ENCODE peak calls at places on chromosome 16, in six cellular contexts. B is IMR-90, H is uterus, G is A549, A is ovary, D is esophagus squamous epithelium. U is an unnamed sample.

GRCh38 chr16:81519298-81520150 is 74.9 kb downstream of the CMIP start:
- DNase-seq in H (no peak), A (no peak), D (no peak), G (no peak), B (no peak), U (no peak)

GRCh38 chr16:56269824-56270684 is 78.8 kb downstream of the GNAO1 start:
- DNase-seq in H (no peak), B (peak), A (no peak), D (no peak), G (peak), U (no peak)

GRCh38 chr16:1787322-1788094 is 4.7 kb downstream of the NUBP2 start:
- DNase-seq in H (peak), D (no peak), G (no peak), A (peak), B (no peak), U (peak)

GRCh38 chr16:9077001-9077809 is 14.2 kb upstream of the HAPSTR1 start:
- DNase-seq in B (peak), G (peak), D (no peak), A (no peak), H (no peak), U (no peak)

GRCh38 chr16:8866118-8866883 is 2.5 kb downstream of the CARHSP1 start:
- DNase-seq in G (no peak), H (peak), B (no peak), D (no peak), A (peak), U (peak)

GRCh38 chr16:52086901-52087300 is 460.0 kb downstream of the TOX3 start:
- DNase-seq in B (no peak), A (no peak), H (no peak), D (no peak), G (no peak), U (no peak)

GRCh38 chr16:3503513-3503912 is 2.7 kb downstream of the CLUAP1 start:
- DNase-seq in B (no peak), G (no peak), H (no peak), A (no peak), D (no peak), U (no peak)

GRCh38 chr16:30187971-30188561 is 4.7 kb downstream of the CORO1A start:
- DNase-seq in H (no peak), A (no peak), B (no peak), D (no peak), G (no peak), U (no peak)

GRCh38 chr16:8861563-8862308 is 7.1 kb downstream of the CARHSP1 start:
- DNase-seq in B (no peak), H (no peak), D (no peak), G (no peak), A (no peak), U (no peak)

GRCh38 chr16:81567987-81568748 is 123.6 kb downstream of the CMIP start:
- DNase-seq in H (peak), G (peak), A (peak), D (no peak), B (peak), U (peak)

DNA sequence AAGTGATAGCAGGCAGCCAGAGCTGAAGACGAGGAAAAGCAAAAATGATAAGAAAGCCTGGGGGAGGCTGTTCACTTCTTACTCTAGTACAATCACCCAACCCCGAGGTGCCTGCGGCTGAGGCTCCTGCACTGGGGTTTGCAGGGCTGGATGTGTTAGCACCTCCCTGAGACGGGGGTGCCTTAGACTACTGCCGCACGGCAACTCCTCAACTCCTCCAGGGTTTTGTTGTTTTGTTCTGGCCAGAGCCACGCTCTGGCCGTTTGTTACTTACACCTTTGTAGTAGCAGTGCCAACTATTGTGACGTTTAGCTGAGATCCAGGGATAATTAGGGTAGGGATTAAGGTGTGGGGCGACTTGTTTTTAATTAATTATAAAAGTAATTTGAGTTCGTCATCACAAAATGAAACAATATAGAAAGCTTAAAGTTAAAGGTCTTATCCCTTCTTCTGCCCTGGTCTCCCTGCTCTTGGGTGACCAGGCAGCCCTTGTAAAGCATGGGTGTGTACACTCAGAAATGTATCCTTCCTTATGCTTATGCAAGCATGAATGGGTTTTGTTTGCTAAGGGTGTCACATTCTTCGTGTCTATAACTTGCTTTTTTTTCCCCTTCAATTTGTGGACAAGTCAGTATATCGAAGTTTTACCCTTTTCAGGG is 51.3 kb downstream of the LDHD start:
- DNase-seq in G (peak), A (no peak), D (no peak), B (no peak), H (no peak), U (peak)
- TF ChIP-seq POLR2A in G (no peak), A (no peak), D (no peak), B (no peak), H (no peak), U (no peak)

DNA sequence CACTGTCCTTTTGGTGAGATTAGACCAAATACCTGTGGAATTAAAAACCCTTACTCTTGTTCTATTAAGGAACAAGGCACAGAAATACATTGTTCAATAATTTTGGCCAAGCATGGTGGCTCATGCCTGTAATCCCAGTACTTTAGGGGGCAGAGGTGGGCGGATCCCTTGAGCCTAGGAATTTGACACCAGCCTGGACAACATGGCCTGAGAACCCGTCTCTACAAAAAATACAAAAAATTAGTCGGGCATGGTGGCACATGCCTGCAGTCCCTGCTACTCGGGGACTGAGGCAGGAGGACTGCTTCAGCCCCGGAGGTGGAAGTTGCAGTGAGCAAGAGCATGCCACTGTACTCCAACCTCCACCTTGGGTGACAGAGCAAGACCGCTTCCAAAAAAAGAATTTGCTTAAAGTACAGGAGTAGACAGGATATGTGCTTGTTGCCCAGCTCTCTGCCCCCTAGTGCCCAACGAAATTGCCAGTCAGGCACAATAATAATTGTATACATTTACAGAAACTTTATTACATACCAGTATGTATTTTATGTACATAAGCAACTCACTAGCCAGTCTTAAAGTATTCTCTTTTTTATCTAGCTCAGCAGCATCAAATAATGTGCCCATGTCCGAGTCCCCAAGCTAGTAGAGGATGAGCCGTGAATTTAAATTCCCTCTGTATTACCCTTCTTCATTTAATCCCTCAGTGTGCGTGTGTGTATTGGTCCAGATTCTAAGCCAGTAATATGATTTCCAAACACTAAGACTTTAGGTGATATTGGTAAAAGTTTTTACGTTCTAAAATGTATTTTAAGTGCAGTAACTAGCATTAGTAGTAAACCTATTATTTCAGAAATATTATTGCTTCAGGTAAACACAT is 1.4 kb downstream of the THUMPD1 start:
- DNase-seq in D (no peak), B (no peak), H (no peak), G (peak), A (no peak), U (peak)
- TF ChIP-seq CTCF in D (peak), B (peak), H (no peak), G (peak), A (no peak), U (peak)

GRCh38 chr16:72664480-72665408 is 383.2 kb downstream of the ZFHX3 start:
- DNase-seq in A (peak), G (peak), D (peak), B (peak), H (peak), U (peak)
- H3K4me3 ChIP-seq in A (peak), G (peak), D (peak), B (peak), H (peak), U (peak)

GRCh38 chr16:85611205-85611454 is 2.0 kb upstream of the GSE1 start:
- DNase-seq in B (no peak), G (peak), H (no peak), D (no peak), A (peak), U (no peak)

GRCh38 chr16:85610446-85611204 is 2.5 kb upstream of the GSE1 start:
- DNase-seq in G (peak), H (peak), A (peak), B (peak), D (peak), U (peak)

GRCh38 chr16:85612191-85612800 is 826 bp upstream of the GSE1 start:
- DNase-seq in A (peak), G (peak), D (no peak), H (peak), B (peak), U (peak)

GRCh38 chr16:85612801-85613608 is at the start of gene GSE1:
- DNase-seq in G (peak), B (peak), A (peak), D (no peak), H (peak), U (peak)

GRCh38 chr16:85611455-85612190 is 1.5 kb upstream of the GSE1 start:
- DNase-seq in D (no peak), A (peak), B (peak), H (peak), G (peak), U (peak)
- TF ChIP-seq POLR2A in D (no peak), A (no peak), B (no peak), H (no peak), G (peak), U (peak)

GRCh38 chr16:17434006-17434405 is 36.8 kb downstream of the XYLT1 start:
- DNase-seq in G (no peak), B (no peak), A (no peak), H (peak), D (no peak), U (no peak)

GRCh38 chr16:17432902-17433576 is 37.7 kb downstream of the XYLT1 start:
- DNase-seq in H (peak), B (peak), A (no peak), G (no peak), D (no peak), U (no peak)

GRCh38 chr16:17431012-17431411 is 39.7 kb downstream of the XYLT1 start:
- DNase-seq in B (peak), D (no peak), G (no peak), H (no peak), A (no peak), U (no peak)

GRCh38 chr16:17433577-17433960 is 37.2 kb downstream of the XYLT1 start:
- DNase-seq in D (no peak), B (no peak), G (no peak), A (no peak), H (no peak), U (no peak)

GRCh38 chr16:17431904-17432625 is 38.7 kb downstream of the XYLT1 start:
- DNase-seq in G (no peak), A (no peak), D (no peak), H (no peak), B (no peak), U (no peak)
- TF ChIP-seq CTCF in G (no peak), A (no peak), D (no peak), H (no peak), B (no peak), U (no peak)

DNA sequence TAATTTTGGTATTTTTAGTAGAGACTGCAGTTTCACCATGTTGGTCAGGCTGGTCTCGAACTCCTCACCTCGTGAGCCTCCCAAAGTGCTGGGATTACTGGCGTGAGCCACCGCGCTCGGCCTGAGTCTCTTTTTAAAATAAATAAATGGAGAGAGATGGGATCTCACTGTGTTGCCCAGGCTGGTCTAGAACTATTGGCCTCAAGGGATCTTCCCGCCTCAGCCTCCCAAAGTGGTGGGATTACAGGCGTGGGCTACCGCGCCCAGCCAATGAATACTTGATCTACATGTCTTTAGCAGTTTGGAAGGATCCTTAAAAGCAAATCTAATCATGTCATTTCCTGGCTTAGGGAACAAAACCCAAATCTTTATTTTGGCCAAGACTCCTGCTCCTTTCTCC is 1.2 kb downstream of the DHODH start:
- DNase-seq in B (no peak), H (no peak), A (no peak), D (no peak), G (no peak), U (no peak)
- H3K4me3 ChIP-seq in B (no peak), H (no peak), A (no peak), D (no peak), G (peak), U (no peak)

GRCh38 chr16:19384656-19385055 is 33.0 kb upstream of the TMC5 start:
- DNase-seq in A (no peak), D (no peak), G (peak), H (no peak), B (no peak), U (peak)
- TF ChIP-seq POLR2A in A (no peak), D (no peak), G (no peak), H (no peak), B (no peak), U (no peak)